ENCODE peak calls at places on chromosomes 6 and 20, in nine cellular contexts. W is glomerular endothelial cell, A is NCI-H510A treated with DMSO at 0.1 percent for 48 hours, G is mucosa of descending colon, J is NCI-H774, K is activated gamma-delta T cell treated with Interleukin-2 at 50 U/mL for 16 hours, N is NCI-H1092 treated with DMSO at 0.1 percent for 48 hours, U is sigmoid colon, M is fibroblast of pulmonary artery. Q is an unnamed sample.

GRCh38 chr6:40485300-40485699 is 101.9 kb downstream of the LRFN2 start:
- DNase-seq in N (peak; percentile 4), G (no peak), J (peak; percentile 47), M (no peak), W (no peak), K (no peak), U (no peak), A (no peak), Q (no peak)

GRCh38 chr6:3838992-3839867 is 9.9 kb upstream of the FAM50B start:
- DNase-seq in W (no peak), K (no peak), J (no peak), G (no peak), A (no peak), N (no peak), U (no peak), M (peak; percentile 42), Q (peak; percentile 65)

GRCh38 chr6:139037490-139037889 is 8.9 kb downstream of the ABRACL start:
- DNase-seq in A (no peak), U (no peak), M (peak; percentile 90), G (no peak), K (no peak), N (no peak), J (no peak), W (no peak), Q (peak; percentile 84)

GRCh38 chr6:169589699-169590257 is 112.1 kb downstream of the WDR27 start:
- DNase-seq in N (no peak), G (no peak), K (no peak), U (no peak), W (peak; percentile 20), M (no peak), A (no peak), J (peak; percentile 45), Q (no peak)

GRCh38 chr20:51966296-51966971 is 164.1 kb upstream of the SALL4 start:
- DNase-seq in A (peak; percentile 12), J (peak; percentile 3), G (no peak), K (no peak), W (peak; percentile 78), U (peak; percentile 63), M (peak; percentile 80), N (peak; percentile 20), Q (peak; percentile 80)

GRCh38 chr6:13368079-13368478 is 39.7 kb upstream of the TBC1D7 start:
- DNase-seq in U (no peak), W (no peak), G (no peak), A (no peak), M (no peak), N (no peak), K (no peak), J (no peak), Q (no peak)

GRCh38 chr6:150334790-150335783 is 33.7 kb upstream of the IYD start:
- DNase-seq in G (no peak), M (peak; percentile 88), J (peak; percentile 27), A (no peak), U (no peak), W (peak; percentile 41), N (peak; percentile 58), K (peak; percentile 19), Q (peak; percentile 89)

GRCh38 chr6:44043036-44043478 is 84.2 kb downstream of the MRPL14 start:
- DNase-seq in M (peak; percentile 28), K (no peak), U (peak; percentile 48), J (no peak), N (no peak), G (no peak), W (no peak), A (no peak), Q (peak; percentile 55)

GRCh38 chr6:82818727-82819126 is 246.9 kb downstream of the UBE3D start:
- DNase-seq in W (no peak), J (no peak), U (no peak), G (no peak), N (no peak), M (peak; percentile 49), K (no peak), A (no peak), Q (peak; percentile 42)

GRCh38 chr20:58131581-58132142 is 96.8 kb downstream of the ANKRD60 start:
- DNase-seq in K (no peak), A (no peak), J (no peak), G (no peak), M (peak; percentile 44), U (peak; percentile 44), N (no peak), W (no peak), Q (peak; percentile 16)

GRCh38 chr20:50169329-50169823 is 15.9 kb upstream of the PEDS1 start:
- DNase-seq in K (peak; percentile 81), W (no peak), M (peak; percentile 88), N (peak; percentile 51), U (peak; percentile 88), A (peak; percentile 65), G (no peak), J (peak; percentile 39), Q (peak; percentile 87)

GRCh38 chr20:18267815-18268214 is 20.5 kb upstream of the ZNF133 start:
- DNase-seq in J (no peak), N (no peak), U (no peak), A (no peak), K (no peak), W (no peak), M (peak; percentile 6), G (no peak), Q (no peak)

Q was measured in fibroblast of the aortic adventitia.